ENCODE peak calls at places on chromosomes 2 and 18, in four cellular contexts. W, U, V and M are unnamed samples.

GRCh38 chr2:54608224-54608623 is 115.2 kb upstream of the EML6 start:
- DNase-seq in W (no peak), U (no peak), V (no peak), M (no peak)

GRCh38 chr2:149125031-149125725 is 86.7 kb downstream of the LYPD6B start:
- DNase-seq in W (no peak), U (no peak), V (no peak), M (no peak)

GRCh38 chr18:59123588-59124369 is 15.9 kb upstream of the SEC11C start:
- DNase-seq in W (peak), U (peak), V (no peak), M (peak)

GRCh38 chr2:17171446-17172049 is 346.7 kb downstream of the RAD51AP2 start:
- DNase-seq in W (no peak), U (no peak), V (no peak), M (peak)

GRCh38 chr2:67008114-67008513 is 389.0 kb upstream of the ETAA1 start:
- DNase-seq in W (no peak), U (no peak), V (no peak), M (no peak)

GRCh38 chr18:57543560-57543959 is 42.9 kb downstream of the FECH start:
- DNase-seq in W (no peak), U (no peak), V (no peak), M (no peak)

GRCh38 chr2:166917433-166917832 is 29.2 kb downstream of the XIRP2 start:
- DNase-seq in W (no peak), U (no peak), V (no peak), M (no peak)

GRCh38 chr2:54065411-54065810 is 50.0 kb upstream of the ACYP2 start:
- DNase-seq in W (peak), U (peak), V (no peak), M (peak)

GRCh38 chr2:72985891-72986683 is 68.8 kb downstream of the EMX1 start:
- DNase-seq in W (no peak), U (no peak), V (no peak), M (no peak)

GRCh38 chr2:230225486-230225885 is at the start of gene SP140:
- DNase-seq in W (no peak), U (no peak), V (no peak), M (no peak)

GRCh38 chr2:1972428-1972827 is 228.1 kb upstream of the PXDN start:
- DNase-seq in W (no peak), U (peak), V (no peak), M (peak)

GRCh38 chr2:128260239-128261138 is 58.2 kb downstream of the HS6ST1 start:
- DNase-seq in W (peak), U (no peak), V (no peak), M (peak)

GRCh38 chr2:95231723-95232122 is 24.4 kb downstream of the ZNF892 start:
- DNase-seq in W (peak), U (peak), V (no peak), M (peak)

GRCh38 chr2:219016721-219017120 is 23.5 kb upstream of the CRYBA2 start:
- DNase-seq in W (no peak), U (no peak), V (no peak), M (no peak)

GRCh38 chr2:1717129-1717528 is 27.2 kb downstream of the PXDN start:
- DNase-seq in W (no peak), U (peak), V (no peak), M (no peak)

GRCh38 chr2:170457742-170458141 is 257.4 kb upstream of the SP5 start:
- DNase-seq in W (no peak), U (no peak), V (no peak), M (no peak)

GRCh38 chr2:186653511-186653910 is 40.3 kb upstream of the FAM171B start:
- DNase-seq in W (no peak), U (no peak), V (no peak), M (peak)

GRCh38 chr2:237348281-237348865 is 65.6 kb downstream of the COL6A3 start:
- DNase-seq in W (no peak), U (no peak), V (no peak), M (no peak)

GRCh38 chr2:33425660-33426059 is 50.8 kb upstream of the RASGRP3 start:
- DNase-seq in W (no peak), U (no peak), V (no peak), M (no peak)

GRCh38 chr2:109128466-109129355 is at the start of gene SH3RF3:
- DNase-seq in W (no peak), U (no peak), V (no peak), M (no peak)

GRCh38 chr2:73111300-73112025 is 1.3 kb downstream of the RAB11FIP5 start:
- DNase-seq in W (no peak), U (peak), V (no peak), M (no peak)

GRCh38 chr2:46813046-46813445 is 102.6 kb downstream of the MCFD2 start:
- DNase-seq in W (no peak), U (no peak), V (no peak), M (no peak)